ENCODE peak calls at places on chromosome 15, in five cellular contexts. One of them, this sample, is unnamed.

GRCh38 chr15:88331291-88331690 is 74.8 kb upstream of the NTRK3 start:
- DNase-seq in psoas muscle: peak
- DNase-seq in right atrium auricular region: no peak
- DNase-seq in AG09309: no peak
- DNase-seq in mucosa of descending colon: peak
- DNase-seq in this sample: no peak

GRCh38 chr15:66251790-66252355 is 1.7 kb downstream of the MEGF11 start:
- DNase-seq in psoas muscle: no peak
- DNase-seq in right atrium auricular region: no peak
- DNase-seq in AG09309: no peak
- DNase-seq in mucosa of descending colon: no peak
- DNase-seq in this sample: no peak

GRCh38 chr15:82231842-82232241 is 30.7 kb downstream of the EFL1 start:
- DNase-seq in psoas muscle: no peak
- DNase-seq in right atrium auricular region: no peak
- DNase-seq in AG09309: no peak
- DNase-seq in mucosa of descending colon: no peak
- DNase-seq in this sample: no peak

GRCh38 chr15:60787737-60788513 is 309.0 kb upstream of the ICE2 start:
- DNase-seq in psoas muscle: no peak
- DNase-seq in right atrium auricular region: no peak
- DNase-seq in AG09309: no peak
- DNase-seq in mucosa of descending colon: peak
- DNase-seq in this sample: no peak

GRCh38 chr15:66711886-66712285 is 9.8 kb downstream of the SMAD6 start:
- DNase-seq in psoas muscle: no peak
- DNase-seq in right atrium auricular region: no peak
- DNase-seq in AG09309: no peak
- DNase-seq in mucosa of descending colon: no peak
- DNase-seq in this sample: no peak

GRCh38 chr15:75454471-75455418 is 3.3 kb upstream of the SIN3A start:
- DNase-seq in psoas muscle: peak
- DNase-seq in right atrium auricular region: peak
- DNase-seq in AG09309: no peak
- DNase-seq in mucosa of descending colon: no peak
- DNase-seq in this sample: no peak

GRCh38 chr15:73233623-73234022 is 135.1 kb downstream of the HCN4 start:
- DNase-seq in psoas muscle: no peak
- DNase-seq in right atrium auricular region: no peak
- DNase-seq in AG09309: no peak
- DNase-seq in mucosa of descending colon: no peak
- DNase-seq in this sample: no peak

GRCh38 chr15:37370938-37371337 is 270.6 kb upstream of the MEIS2 start:
- DNase-seq in psoas muscle: no peak
- DNase-seq in right atrium auricular region: no peak
- DNase-seq in AG09309: no peak
- DNase-seq in mucosa of descending colon: no peak
- DNase-seq in this sample: no peak

GRCh38 chr15:88983861-88984429 is 70.8 kb upstream of the MFGE8 start:
- DNase-seq in psoas muscle: no peak
- DNase-seq in right atrium auricular region: no peak
- DNase-seq in AG09309: no peak
- DNase-seq in mucosa of descending colon: no peak
- DNase-seq in this sample: no peak

GRCh38 chr15:49832421-49832980 is 211.7 kb downstream of the DTWD1 start:
- DNase-seq in psoas muscle: no peak
- DNase-seq in right atrium auricular region: no peak
- DNase-seq in AG09309: no peak
- DNase-seq in mucosa of descending colon: peak
- DNase-seq in this sample: no peak

DNA sequence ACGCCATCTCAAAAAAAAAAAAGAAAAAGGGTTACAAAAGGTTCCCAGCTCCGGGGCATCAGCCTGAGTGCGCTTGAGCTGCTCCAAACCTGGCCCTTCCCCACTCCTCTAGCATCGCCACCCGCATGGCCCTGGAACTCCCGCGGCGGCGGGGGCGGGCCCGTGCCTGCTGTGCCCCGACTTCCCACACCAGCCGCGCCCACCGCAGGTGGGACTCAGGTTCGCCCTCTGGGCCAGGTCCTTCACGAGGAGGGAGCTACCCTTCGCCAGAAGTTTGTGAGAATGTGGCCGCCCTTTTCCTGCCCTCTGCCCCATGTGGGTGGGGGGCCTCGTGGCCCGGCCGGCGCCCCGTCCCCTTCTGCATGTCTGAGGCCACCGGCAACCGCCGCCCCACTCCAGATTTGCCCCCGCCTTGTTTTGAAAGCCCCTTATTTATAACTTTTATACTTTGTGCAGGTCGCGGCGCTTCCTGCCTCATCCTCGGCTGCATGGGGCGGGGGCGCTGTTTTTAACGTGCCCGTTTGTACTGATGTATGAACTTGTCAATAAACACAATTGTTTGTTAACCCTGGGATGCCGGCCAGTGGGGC is 507 bp upstream of the JMJD7 start:
- DNase-seq in psoas muscle: no peak
- DNase-seq in right atrium auricular region: no peak
- DNase-seq in AG09309: no peak
- DNase-seq in mucosa of descending colon: no peak
- DNase-seq in this sample: no peak
- TF ChIP-seq CTCF in psoas muscle: no peak
- TF ChIP-seq CTCF in right atrium auricular region: no peak
- TF ChIP-seq CTCF in AG09309: no peak
- TF ChIP-seq CTCF in mucosa of descending colon: no peak
- TF ChIP-seq CTCF in this sample: no peak

DNA sequence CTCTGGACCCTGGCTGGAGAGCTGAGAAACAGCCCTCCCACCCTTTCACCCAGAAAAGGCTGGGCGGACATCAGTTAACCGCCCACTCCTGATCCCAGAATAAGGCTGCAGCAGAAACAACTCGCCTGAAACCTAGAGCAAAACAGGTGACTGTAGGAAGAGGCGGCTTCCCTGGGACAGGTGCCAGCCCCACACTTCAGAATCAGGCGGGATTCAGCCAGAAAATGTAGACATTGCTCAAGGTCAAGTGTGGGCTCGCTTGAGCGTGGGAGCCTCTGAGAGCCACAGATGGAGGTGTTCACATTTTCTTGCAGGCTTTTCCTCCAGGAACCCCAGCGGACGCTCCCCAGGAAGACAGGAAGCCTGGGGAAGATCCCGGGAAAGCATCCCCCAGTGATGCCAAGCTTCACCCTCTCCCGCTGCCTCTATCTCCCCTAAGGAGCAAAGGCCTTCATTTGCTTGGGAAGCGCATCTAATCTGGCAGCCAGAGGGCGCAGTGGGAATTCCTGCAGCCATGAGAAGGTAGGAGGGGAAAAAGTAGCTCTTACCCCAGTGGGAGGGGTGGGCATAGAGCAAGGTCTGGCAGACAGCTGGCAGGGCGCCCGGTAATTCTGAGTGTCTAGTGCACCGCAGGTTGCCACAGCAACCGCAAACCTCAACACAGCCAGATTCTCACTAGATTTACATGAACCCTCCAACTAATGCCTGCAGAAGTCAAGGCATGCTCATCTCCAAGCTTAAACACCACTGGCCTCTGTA is 77.7 kb downstream of the OCA2 start:
- DNase-seq in psoas muscle: no peak
- DNase-seq in right atrium auricular region: no peak
- DNase-seq in AG09309: no peak
- DNase-seq in mucosa of descending colon: peak
- DNase-seq in this sample: no peak
- TF ChIP-seq CTCF in psoas muscle: peak
- TF ChIP-seq CTCF in right atrium auricular region: peak
- TF ChIP-seq CTCF in AG09309: no peak
- TF ChIP-seq CTCF in mucosa of descending colon: no peak
- TF ChIP-seq CTCF in this sample: peak

GRCh38 chr15:39979606-39980005 is 45.7 kb downstream of the EIF2AK4 start:
- DNase-seq in psoas muscle: no peak
- DNase-seq in right atrium auricular region: no peak
- DNase-seq in AG09309: no peak
- DNase-seq in mucosa of descending colon: no peak
- DNase-seq in this sample: no peak

GRCh38 chr15:39974656-39975230 is 40.8 kb downstream of the EIF2AK4 start:
- DNase-seq in psoas muscle: no peak
- DNase-seq in right atrium auricular region: no peak
- DNase-seq in AG09309: no peak
- DNase-seq in mucosa of descending colon: no peak
- DNase-seq in this sample: no peak

DNA sequence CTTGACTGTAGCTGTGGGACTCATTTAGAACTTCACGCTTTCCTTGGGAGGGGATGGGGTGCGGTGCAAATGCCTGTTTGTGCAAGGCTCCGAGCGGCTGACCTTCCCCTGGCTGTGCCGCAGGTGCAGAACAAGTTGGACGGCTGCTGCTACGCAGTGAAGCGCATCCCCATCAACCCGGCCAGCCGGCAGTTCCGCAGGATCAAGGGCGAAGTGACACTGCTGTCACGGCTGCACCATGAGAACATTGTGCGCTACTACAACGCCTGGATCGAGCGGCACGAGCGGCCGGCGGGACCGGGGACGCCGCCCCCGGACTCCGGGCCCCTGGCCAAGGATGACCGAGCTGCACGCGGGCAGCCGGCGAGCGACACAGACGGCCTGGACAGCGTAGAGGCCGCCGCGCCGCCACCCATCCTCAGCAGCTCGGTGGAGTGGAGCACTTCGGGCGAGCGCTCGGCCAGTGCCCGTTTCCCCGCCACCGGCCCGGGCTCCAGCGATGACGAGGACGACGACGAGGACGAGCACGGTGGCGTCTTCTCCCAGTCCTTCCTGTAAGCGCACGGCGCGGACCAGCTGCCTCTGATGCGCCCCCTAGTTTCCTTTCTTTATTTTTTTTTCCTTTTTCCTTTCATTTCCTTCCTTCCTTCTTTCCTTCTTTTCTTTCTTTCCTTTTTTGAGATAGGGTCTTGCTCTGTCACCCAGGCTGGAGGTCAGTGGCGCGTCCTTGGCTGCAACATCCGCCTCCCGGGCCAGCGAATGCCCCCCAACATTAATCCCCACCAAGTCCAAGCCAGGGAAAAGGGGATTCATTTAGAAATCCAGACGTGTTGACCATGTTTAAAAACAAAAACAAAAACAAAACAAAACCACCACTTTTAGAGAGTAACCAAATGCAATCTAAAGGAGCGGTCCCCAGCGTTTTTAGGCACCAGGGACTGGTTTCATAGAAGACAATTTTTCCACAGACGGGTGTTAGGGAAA is 42.7 kb downstream of the EIF2AK4 start:
- DNase-seq in psoas muscle: peak
- DNase-seq in right atrium auricular region: peak
- DNase-seq in AG09309: no peak
- DNase-seq in mucosa of descending colon: peak
- DNase-seq in this sample: peak
- TF ChIP-seq CTCF in psoas muscle: peak
- TF ChIP-seq CTCF in right atrium auricular region: peak
- TF ChIP-seq CTCF in AG09309: peak
- TF ChIP-seq CTCF in mucosa of descending colon: no peak
- TF ChIP-seq CTCF in this sample: peak

DNA sequence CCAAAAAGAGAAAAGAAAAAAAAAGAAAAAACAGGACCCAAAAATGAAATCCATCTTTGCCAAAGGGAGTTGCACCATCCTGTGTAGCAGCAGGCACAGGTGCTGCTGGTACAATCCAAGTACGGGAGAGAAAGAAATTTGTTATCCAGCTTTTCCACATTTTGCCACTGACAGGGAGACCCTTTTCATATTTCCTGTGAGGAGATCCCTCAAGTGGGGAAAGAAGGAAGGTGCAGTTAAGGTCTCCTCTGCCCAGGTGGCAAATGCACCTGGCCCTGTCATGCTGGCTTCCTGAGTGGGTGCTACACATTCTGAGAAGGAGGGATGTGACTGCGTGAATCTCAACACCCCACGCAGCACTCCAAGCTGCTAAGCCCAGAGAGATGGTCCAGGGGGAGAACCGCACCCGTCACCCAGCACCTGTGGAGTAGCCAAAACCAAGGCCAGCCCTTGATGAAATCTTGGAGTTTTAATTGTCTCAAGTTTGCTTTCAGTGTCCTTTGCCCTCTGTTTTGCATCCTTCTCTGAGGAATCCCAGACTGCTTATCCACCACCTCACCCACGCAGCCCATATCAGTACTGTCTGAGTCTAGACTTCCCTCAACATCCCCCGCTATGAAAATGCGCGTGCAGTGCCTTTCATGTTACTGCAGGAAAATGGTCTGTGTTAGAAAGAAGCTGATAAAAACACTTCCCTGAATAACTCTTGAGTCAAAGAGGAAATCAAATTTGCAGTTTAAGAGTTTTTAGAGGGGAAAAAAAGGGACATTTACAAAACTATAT is 141.9 kb upstream of the THBS1 start:
- DNase-seq in psoas muscle: no peak
- DNase-seq in right atrium auricular region: no peak
- DNase-seq in AG09309: no peak
- DNase-seq in mucosa of descending colon: no peak
- DNase-seq in this sample: no peak
- TF ChIP-seq CTCF in psoas muscle: no peak
- TF ChIP-seq CTCF in right atrium auricular region: no peak
- TF ChIP-seq CTCF in AG09309: peak
- TF ChIP-seq CTCF in mucosa of descending colon: no peak
- TF ChIP-seq CTCF in this sample: no peak